ENCODE peak calls at places on chromosomes 3 and 15, in five cellular contexts. T, P, G, D and N are unnamed samples. For H3K4me1, the result is how much of the 10 kb centered on the place peaks cover.

GRCh38 chr3:72137865-72138861 is 353.2 kb upstream of the PROK2 start:
- DNase-seq in D (no peak), T (no peak), G (no peak), P (no peak), N (no peak)

GRCh38 chr3:123660900-123661299 is 76.0 kb upstream of the HACD2 start:
- DNase-seq in T (peak), P (peak), D (peak), G (peak), N (peak)

GRCh38 chr15:52071570-52071969 is 41.0 kb downstream of the BCL2L10 start:
- DNase-seq in T (no peak), G (no peak), P (peak), D (no peak), N (no peak)

GRCh38 chr3:13568515-13568995 is 19.6 kb downstream of the FBLN2 start:
- DNase-seq in T (no peak), G (no peak), D (no peak), P (no peak), N (no peak)

GRCh38 chr3:150743508-150743907 is 19.5 kb downstream of the SIAH2 start:
- DNase-seq in G (no peak), P (no peak), D (no peak), T (no peak), N (no peak)

GRCh38 chr3:56926513-56927282 is 124.9 kb upstream of the ARHGEF3 start:
- DNase-seq in D (no peak), T (peak), G (no peak), P (peak), N (no peak)

GRCh38 chr3:15716178-15716577 is 81.6 kb downstream of the ANKRD28 start:
- DNase-seq in T (no peak), D (no peak), P (no peak), G (no peak), N (no peak)

GRCh38 chr15:82882250-82882928 is 70.1 kb downstream of the HOMER2 start:
- DNase-seq in D (no peak), G (no peak), P (no peak), T (no peak), N (no peak)

GRCh38 chr15:65032823-65033537 is 3.5 kb upstream of the MTFMT start:
- DNase-seq in D (peak), P (peak), G (peak), T (peak), N (peak)

GRCh38 chr3:129112308-129113052 is 9.1 kb downstream of the RAB43 start:
- DNase-seq in D (no peak), P (no peak), G (no peak), T (no peak), N (no peak)

GRCh38 chr3:51343918-51344687 is 41.0 kb upstream of the MANF start:
- DNase-seq in P (no peak), G (peak), T (no peak), D (no peak), N (no peak)

GRCh38 chr3:152392474-152392873 is 123.7 kb downstream of the MBNL1 start:
- DNase-seq in D (no peak), T (no peak), P (no peak), G (no peak), N (no peak)

GRCh38 chr3:152390647-152391046 is 121.9 kb downstream of the MBNL1 start:
- DNase-seq in P (no peak), T (no peak), D (no peak), G (no peak), N (no peak)

GRCh38 chr3:152388631-152389030 is 119.9 kb downstream of the MBNL1 start:
- DNase-seq in P (no peak), T (no peak), D (no peak), G (no peak), N (no peak)

GRCh38 chr3:152391671-152392070 is 122.9 kb downstream of the MBNL1 start:
- DNase-seq in P (no peak), D (no peak), G (no peak), T (no peak), N (no peak)

DNA sequence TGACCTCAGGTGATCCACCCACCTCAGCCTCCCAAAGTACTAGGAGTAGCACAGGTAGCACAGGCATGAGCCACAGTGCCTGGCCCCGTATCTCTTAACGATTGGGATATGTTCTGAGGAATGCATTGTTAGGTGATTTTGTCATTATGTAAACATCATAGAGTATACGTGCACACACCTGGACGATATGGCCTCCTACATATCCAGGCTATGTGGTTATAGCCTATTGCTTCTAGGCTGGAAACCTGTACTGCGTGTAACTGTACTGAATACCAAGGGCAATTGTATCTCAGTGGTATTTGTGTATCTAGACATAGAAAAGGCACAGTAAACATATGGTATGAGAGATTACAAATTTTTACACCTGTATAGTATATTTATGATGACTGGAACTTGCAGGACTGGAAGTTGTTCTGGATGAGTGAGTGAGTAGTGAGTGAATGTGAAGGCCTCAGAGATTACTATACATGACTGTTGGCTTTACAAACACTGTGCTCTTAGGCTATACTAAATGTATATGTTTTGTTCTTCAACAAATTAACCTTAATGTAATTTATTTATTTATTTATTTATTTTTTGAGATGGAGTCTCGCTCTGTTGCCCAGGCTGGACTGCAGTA is 120.7 kb downstream of the MBNL1 start:
- DNase-seq in T (no peak), G (no peak), D (no peak), P (no peak), N (no peak)
- H3K4me1 ChIP-seq in T (under half), G (under half), D (under half), P (half or more), N (under half)

GRCh38 chr3:184377882-184378445 is at the start of gene THPO:
- DNase-seq in T (no peak), P (peak), D (no peak), G (peak), N (peak)
- TF ChIP-seq POLR2A in T (no peak), P (no peak), D (no peak), G (no peak), N (no peak)

GRCh38 chr3:8095724-8096123 is 405.9 kb upstream of the LMCD1 start:
- DNase-seq in P (no peak), T (peak), D (no peak), G (no peak), N (no peak)

GRCh38 chr3:8094415-8094814 is 407.2 kb upstream of the LMCD1 start:
- DNase-seq in T (no peak), D (no peak), G (no peak), P (no peak), N (no peak)

DNA sequence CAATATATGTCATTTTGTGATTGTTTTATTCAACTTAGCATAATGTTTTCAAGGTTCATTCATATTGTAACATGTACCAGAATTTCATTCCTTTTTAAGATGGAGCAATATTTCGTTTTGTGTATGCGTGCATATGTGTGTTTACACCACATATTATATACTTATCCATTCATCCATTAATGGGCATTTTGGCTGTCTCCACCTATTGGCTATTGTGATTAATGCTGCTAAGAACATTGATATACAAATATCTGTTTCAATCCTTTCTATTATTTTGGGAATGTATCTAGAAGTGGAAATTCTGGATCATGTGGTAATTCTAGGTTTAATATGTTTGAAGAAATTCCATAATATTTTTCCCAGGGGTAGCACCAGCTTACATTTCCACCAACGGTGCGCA is 403.9 kb upstream of the LMCD1 start:
- DNase-seq in P (no peak), G (no peak), T (no peak), D (no peak), N (no peak)
- H3K4me1 ChIP-seq in P (under half), G (under half), T (under half), D (under half), N (under half)

GRCh38 chr15:92898988-92899909 is 875 bp upstream of the CHD2 start:
- DNase-seq in D (no peak), G (no peak), T (no peak), P (no peak), N (no peak)

GRCh38 chr15:92900712-92901052 is 558 bp downstream of the CHD2 start:
- DNase-seq in G (no peak), T (no peak), P (no peak), D (no peak), N (no peak)

GRCh38 chr15:92901053-92901761 is 1.1 kb downstream of the CHD2 start:
- DNase-seq in P (no peak), G (no peak), D (no peak), T (peak), N (no peak)

GRCh38 chr15:92902020-92902419 is 1.9 kb downstream of the CHD2 start:
- DNase-seq in T (no peak), G (no peak), D (no peak), P (no peak), N (no peak)

DNA sequence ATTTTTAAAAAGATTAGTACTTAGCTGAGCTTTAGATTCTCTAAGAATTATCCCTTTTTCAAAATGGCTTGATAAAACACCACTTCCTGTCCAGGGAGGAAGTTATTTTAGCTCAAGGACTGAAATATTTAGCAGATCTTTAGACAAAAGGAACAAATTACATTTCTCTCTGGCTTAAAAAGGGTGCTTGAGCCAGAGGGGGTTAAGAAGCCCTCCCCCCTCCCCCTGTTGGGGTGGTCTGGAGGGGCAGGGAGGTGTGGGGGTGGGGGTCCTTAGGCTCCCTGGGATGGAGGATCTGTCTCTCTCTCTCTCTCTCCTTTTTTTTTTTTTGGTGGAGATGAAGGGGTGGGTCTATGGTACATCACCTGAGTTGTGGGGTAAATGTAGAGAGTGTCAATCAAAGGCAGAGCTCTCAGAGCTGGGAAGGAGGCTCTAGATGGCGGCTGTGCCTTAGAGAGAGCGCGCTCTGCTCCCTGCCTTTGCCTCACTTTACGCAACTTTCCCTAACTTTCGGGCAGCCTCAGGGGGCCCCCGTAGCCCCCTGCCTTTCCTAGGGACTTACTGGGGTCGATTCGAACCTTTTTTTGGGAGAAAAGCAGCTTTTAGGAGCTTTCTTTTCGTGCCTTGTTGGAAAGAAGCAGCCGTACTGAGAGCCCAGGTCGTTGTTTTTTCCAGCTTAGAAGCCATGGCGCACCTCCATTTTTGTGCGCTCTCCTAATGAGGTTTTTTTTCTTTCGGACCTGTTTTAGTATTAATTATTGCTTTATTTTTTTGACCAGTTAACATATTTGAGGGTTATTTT is at the start of gene CHD2:
- DNase-seq in D (peak), G (peak), T (peak), P (peak), N (peak)
- TF ChIP-seq POLR2A in D (peak), G (peak), T (peak), P (peak), N (no peak)

GRCh38 chr3:38226273-38226672 is 39.3 kb upstream of the SLC22A13 start:
- DNase-seq in T (peak), P (no peak), G (no peak), D (no peak), N (no peak)

GRCh38 chr3:38227989-38228388 is 37.6 kb upstream of the SLC22A13 start:
- DNase-seq in D (no peak), P (no peak), T (peak), G (no peak), N (no peak)

GRCh38 chr3:38222032-38222634 is 43.5 kb upstream of the SLC22A13 start:
- DNase-seq in D (no peak), T (no peak), G (no peak), P (no peak), N (no peak)

GRCh38 chr3:38221005-38221404 is 44.6 kb upstream of the SLC22A13 start:
- DNase-seq in P (no peak), G (no peak), D (no peak), T (no peak), N (no peak)

GRCh38 chr3:38224357-38224756 is 41.3 kb upstream of the SLC22A13 start:
- DNase-seq in G (no peak), P (no peak), T (no peak), D (no peak), N (no peak)
- H3K4me1 ChIP-seq in G (under half), P (under half), T (under half), D (under half), N (under half)

DNA sequence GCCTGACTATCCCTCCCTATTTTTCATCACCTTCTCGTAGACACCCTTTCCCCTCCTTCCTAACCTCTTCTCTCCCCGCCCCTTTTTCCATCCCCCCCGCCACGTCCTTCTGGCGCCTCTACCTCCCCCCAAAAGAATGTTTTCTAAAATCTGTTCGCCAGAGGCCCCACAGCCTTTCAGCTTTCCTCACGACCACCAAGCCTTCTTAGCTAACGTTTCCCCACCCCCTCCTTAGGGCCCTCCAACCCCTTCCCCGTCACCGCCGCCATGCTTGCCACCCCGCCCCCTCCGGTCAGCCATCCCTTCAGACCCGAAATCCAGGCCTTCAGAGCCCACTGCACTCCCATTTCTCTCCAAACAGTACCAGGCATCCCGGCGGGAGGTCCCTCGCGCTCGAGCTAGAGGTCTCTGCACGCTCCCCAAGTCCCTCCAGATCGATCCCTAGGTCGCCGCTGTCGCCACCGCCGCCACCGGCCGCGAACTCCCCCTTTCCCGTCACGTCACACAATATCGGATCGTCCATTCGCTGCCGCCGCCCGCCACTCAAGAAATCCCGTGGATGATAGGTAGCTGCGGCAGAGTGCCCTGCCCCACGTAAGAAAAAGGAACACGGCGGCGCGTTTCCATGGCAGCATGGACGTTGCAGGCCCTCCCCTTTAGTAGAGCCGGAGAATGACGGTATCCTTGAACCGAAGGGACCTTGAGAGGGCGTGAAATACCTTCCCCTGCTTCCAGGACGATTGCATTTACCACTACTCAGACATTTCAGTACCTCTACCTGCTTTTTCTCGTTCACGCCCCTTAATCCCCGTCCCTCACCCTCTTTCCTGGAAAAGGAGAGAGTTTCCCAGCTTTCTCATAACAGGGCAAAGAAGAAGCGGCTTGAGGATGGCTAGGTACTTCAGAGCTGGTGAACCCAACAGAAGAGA is at the start of gene TP53BP1:
- DNase-seq in T (peak), P (peak), G (peak), D (peak), N (peak)
- TF ChIP-seq POLR2A in T (peak), P (no peak), G (peak), D (peak), N (no peak)

GRCh38 chr15:57306944-57307411 is 69.3 kb upstream of the CGNL1 start:
- DNase-seq in T (peak), G (no peak), P (no peak), D (peak), N (no peak)

GRCh38 chr15:57305009-57305408 is 71.3 kb upstream of the CGNL1 start:
- DNase-seq in P (no peak), G (no peak), D (no peak), T (no peak), N (no peak)

GRCh38 chr15:57307527-57308193 is 68.6 kb upstream of the CGNL1 start:
- DNase-seq in P (no peak), G (no peak), T (no peak), D (peak), N (no peak)

GRCh38 chr15:57302640-57303257 is 73.6 kb upstream of the CGNL1 start:
- DNase-seq in G (no peak), T (no peak), D (no peak), P (no peak), N (no peak)

DNA sequence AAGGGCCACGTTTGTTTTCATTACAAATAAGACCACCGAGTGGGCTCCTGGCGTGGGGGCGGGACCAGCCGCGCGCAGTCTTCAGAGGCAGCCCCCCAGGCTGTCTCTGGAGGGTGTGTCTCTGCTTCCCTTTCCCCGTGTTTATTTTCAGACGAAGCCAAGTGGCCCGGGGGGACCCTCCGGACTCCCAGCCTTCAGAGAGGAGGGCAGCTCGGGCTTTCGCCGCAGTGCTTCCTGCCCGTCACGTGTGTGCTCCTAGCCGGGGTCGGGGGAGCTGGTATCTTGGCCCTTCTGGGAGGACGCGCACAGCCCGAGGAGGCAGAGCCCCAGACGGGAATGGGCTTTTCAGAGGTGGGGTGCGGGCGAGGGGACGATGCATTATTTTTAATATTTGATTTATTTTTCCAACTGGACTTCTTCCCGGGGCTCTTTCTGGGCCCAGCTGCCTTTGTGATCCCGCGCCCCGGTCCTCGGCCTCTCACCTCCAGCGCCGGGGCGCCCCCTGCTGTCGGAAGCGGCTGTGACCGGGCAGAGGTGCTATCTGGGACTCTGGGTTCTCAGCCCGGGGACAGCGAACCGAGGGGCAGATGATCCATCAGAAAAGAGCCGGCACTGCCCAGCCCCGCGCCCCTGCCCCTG is 69.9 kb upstream of the CGNL1 start:
- DNase-seq in P (peak), T (peak), G (peak), D (peak), N (peak)
- H3K4me1 ChIP-seq in P (under half), T (under half), G (under half), D (under half), N (under half)

DNA sequence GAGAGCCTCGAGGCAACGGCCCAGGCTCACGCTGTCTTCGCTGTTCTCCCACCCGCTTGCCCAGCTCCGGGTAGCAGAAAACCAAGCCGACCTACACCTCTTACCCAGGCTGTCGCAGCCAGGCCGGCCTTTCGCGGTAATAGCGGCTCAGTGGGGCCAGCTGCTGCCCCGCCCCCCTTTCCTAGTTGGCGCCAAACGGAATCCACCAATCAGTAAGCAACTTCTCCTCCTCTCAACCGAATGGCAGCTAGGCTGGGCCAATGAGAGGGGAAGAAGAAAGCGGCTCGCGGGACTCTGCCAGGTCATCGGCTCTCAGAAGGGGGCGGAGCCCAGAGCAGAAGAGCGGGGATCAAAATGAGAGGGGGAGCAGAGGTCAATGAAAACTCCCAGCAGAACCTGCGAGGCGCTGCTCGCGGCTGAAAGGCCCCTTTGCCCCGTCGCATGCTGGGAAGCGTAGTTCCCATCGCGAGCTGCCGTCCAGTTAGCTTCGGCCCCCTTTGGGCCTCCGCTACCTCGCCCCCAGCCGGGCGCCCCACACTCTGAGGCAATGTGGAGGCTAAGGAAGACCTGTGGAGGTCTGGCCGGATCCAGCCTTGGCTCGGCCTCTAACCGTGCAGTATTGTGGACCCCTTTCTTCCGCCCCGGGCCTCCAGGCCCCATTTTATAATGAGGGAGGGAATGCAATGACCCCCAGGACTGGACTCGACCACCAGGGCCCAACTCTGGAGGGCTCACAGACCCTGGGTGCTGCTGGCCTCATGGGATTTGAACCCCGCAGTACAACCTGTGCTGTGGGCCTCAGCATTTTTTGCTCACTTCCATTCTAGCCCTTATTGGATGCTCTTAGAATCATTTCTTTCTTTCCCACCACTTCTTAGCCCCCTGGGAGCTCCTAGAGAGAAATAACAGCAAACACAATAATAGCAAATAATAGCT is at the start of gene CDC25A:
- DNase-seq in T (peak), G (peak), D (peak), P (peak), N (peak)
- TF ChIP-seq POLR2A in T (peak), G (no peak), D (no peak), P (no peak), N (no peak)